ENCODE peak calls at places on chromosomes 11 and 22, in four cellular contexts. One of them, this sample, is unnamed.

GRCh38 chr11:9604134-9604533 is 30.7 kb downstream of the WEE1 start:
- DNase-seq in activated T-helper 1 cell treated with anti-CD3 and anti-CD28 coated beads, Interleukin-12 subunit alpha, Interleukin-12 subunit beta, Interleukin-2, Interleukin-4 antibody, amounts not matched to agents 30 ng/mL and 10 ng/mL and 1 ng/mL, durations not matched to agents 14 hours and 24 hours and 36 hours: no peak
- DNase-seq in stimulated activated CD4-positive, alpha-beta T cell treated with anti-CD3 and anti-CD28 coated beads, Interleukin-15, amount 100 ng/mL, for 1 hour: no peak
- DNase-seq in HuH-7: no peak
- DNase-seq in this sample: no peak

GRCh38 chr11:115759622-115760527 is 255.7 kb upstream of the CADM1 start:
- DNase-seq in activated T-helper 1 cell treated with anti-CD3 and anti-CD28 coated beads, Interleukin-12 subunit alpha, Interleukin-12 subunit beta, Interleukin-2, Interleukin-4 antibody, amounts not matched to agents 30 ng/mL and 10 ng/mL and 1 ng/mL, durations not matched to agents 14 hours and 24 hours and 36 hours: no peak
- DNase-seq in stimulated activated CD4-positive, alpha-beta T cell treated with anti-CD3 and anti-CD28 coated beads, Interleukin-15, amount 100 ng/mL, for 1 hour: no peak
- DNase-seq in HuH-7: no peak
- DNase-seq in this sample: no peak

GRCh38 chr22:50469377-50470305 is 5.2 kb downstream of the SBF1 start:
- DNase-seq in activated T-helper 1 cell treated with anti-CD3 and anti-CD28 coated beads, Interleukin-12 subunit alpha, Interleukin-12 subunit beta, Interleukin-2, Interleukin-4 antibody, amounts not matched to agents 30 ng/mL and 10 ng/mL and 1 ng/mL, durations not matched to agents 14 hours and 24 hours and 36 hours: peak; percentile 92
- DNase-seq in stimulated activated CD4-positive, alpha-beta T cell treated with anti-CD3 and anti-CD28 coated beads, Interleukin-15, amount 100 ng/mL, for 1 hour: peak; percentile 94
- DNase-seq in HuH-7: no peak
- DNase-seq in this sample: peak; percentile 62

GRCh38 chr11:130003717-130004001 is 1.0 kb upstream of the PRDM10 start:
- DNase-seq in activated T-helper 1 cell treated with anti-CD3 and anti-CD28 coated beads, Interleukin-12 subunit alpha, Interleukin-12 subunit beta, Interleukin-2, Interleukin-4 antibody, amounts not matched to agents 30 ng/mL and 10 ng/mL and 1 ng/mL, durations not matched to agents 14 hours and 24 hours and 36 hours: no peak
- DNase-seq in stimulated activated CD4-positive, alpha-beta T cell treated with anti-CD3 and anti-CD28 coated beads, Interleukin-15, amount 100 ng/mL, for 1 hour: no peak
- DNase-seq in HuH-7: no peak
- DNase-seq in this sample: no peak

GRCh38 chr11:2096001-2096918 is 42.9 kb downstream of the IGF2 start:
- DNase-seq in activated T-helper 1 cell treated with anti-CD3 and anti-CD28 coated beads, Interleukin-12 subunit alpha, Interleukin-12 subunit beta, Interleukin-2, Interleukin-4 antibody, amounts not matched to agents 30 ng/mL and 10 ng/mL and 1 ng/mL, durations not matched to agents 14 hours and 24 hours and 36 hours: no peak
- DNase-seq in stimulated activated CD4-positive, alpha-beta T cell treated with anti-CD3 and anti-CD28 coated beads, Interleukin-15, amount 100 ng/mL, for 1 hour: no peak
- DNase-seq in HuH-7: no peak
- DNase-seq in this sample: no peak

GRCh38 chr11:72688486-72688885 is 14.3 kb upstream of the PDE2A start:
- DNase-seq in activated T-helper 1 cell treated with anti-CD3 and anti-CD28 coated beads, Interleukin-12 subunit alpha, Interleukin-12 subunit beta, Interleukin-2, Interleukin-4 antibody, amounts not matched to agents 30 ng/mL and 10 ng/mL and 1 ng/mL, durations not matched to agents 14 hours and 24 hours and 36 hours: no peak
- DNase-seq in stimulated activated CD4-positive, alpha-beta T cell treated with anti-CD3 and anti-CD28 coated beads, Interleukin-15, amount 100 ng/mL, for 1 hour: no peak
- DNase-seq in HuH-7: no peak
- DNase-seq in this sample: no peak

GRCh38 chr11:79263001-79263400 is 177.8 kb downstream of the TENM4 start:
- DNase-seq in activated T-helper 1 cell treated with anti-CD3 and anti-CD28 coated beads, Interleukin-12 subunit alpha, Interleukin-12 subunit beta, Interleukin-2, Interleukin-4 antibody, amounts not matched to agents 30 ng/mL and 10 ng/mL and 1 ng/mL, durations not matched to agents 14 hours and 24 hours and 36 hours: no peak
- DNase-seq in stimulated activated CD4-positive, alpha-beta T cell treated with anti-CD3 and anti-CD28 coated beads, Interleukin-15, amount 100 ng/mL, for 1 hour: no peak
- DNase-seq in HuH-7: no peak
- DNase-seq in this sample: no peak

GRCh38 chr11:27524155-27524554 is 17.6 kb upstream of the LIN7C start:
- DNase-seq in activated T-helper 1 cell treated with anti-CD3 and anti-CD28 coated beads, Interleukin-12 subunit alpha, Interleukin-12 subunit beta, Interleukin-2, Interleukin-4 antibody, amounts not matched to agents 30 ng/mL and 10 ng/mL and 1 ng/mL, durations not matched to agents 14 hours and 24 hours and 36 hours: no peak
- DNase-seq in stimulated activated CD4-positive, alpha-beta T cell treated with anti-CD3 and anti-CD28 coated beads, Interleukin-15, amount 100 ng/mL, for 1 hour: no peak
- DNase-seq in HuH-7: peak; percentile 36
- DNase-seq in this sample: peak; percentile 30

GRCh38 chr11:72352859-72353551 is 81.3 kb downstream of the CLPB start:
- DNase-seq in activated T-helper 1 cell treated with anti-CD3 and anti-CD28 coated beads, Interleukin-12 subunit alpha, Interleukin-12 subunit beta, Interleukin-2, Interleukin-4 antibody, amounts not matched to agents 30 ng/mL and 10 ng/mL and 1 ng/mL, durations not matched to agents 14 hours and 24 hours and 36 hours: no peak
- DNase-seq in stimulated activated CD4-positive, alpha-beta T cell treated with anti-CD3 and anti-CD28 coated beads, Interleukin-15, amount 100 ng/mL, for 1 hour: no peak
- DNase-seq in HuH-7: no peak
- DNase-seq in this sample: peak; percentile 60

GRCh38 chr22:36223504-36223903 is 15.8 kb downstream of the APOL2 start:
- DNase-seq in activated T-helper 1 cell treated with anti-CD3 and anti-CD28 coated beads, Interleukin-12 subunit alpha, Interleukin-12 subunit beta, Interleukin-2, Interleukin-4 antibody, amounts not matched to agents 30 ng/mL and 10 ng/mL and 1 ng/mL, durations not matched to agents 14 hours and 24 hours and 36 hours: no peak
- DNase-seq in stimulated activated CD4-positive, alpha-beta T cell treated with anti-CD3 and anti-CD28 coated beads, Interleukin-15, amount 100 ng/mL, for 1 hour: no peak
- DNase-seq in HuH-7: no peak
- DNase-seq in this sample: no peak

GRCh38 chr11:19573666-19574065 is 139.0 kb upstream of the NAV2 start:
- DNase-seq in activated T-helper 1 cell treated with anti-CD3 and anti-CD28 coated beads, Interleukin-12 subunit alpha, Interleukin-12 subunit beta, Interleukin-2, Interleukin-4 antibody, amounts not matched to agents 30 ng/mL and 10 ng/mL and 1 ng/mL, durations not matched to agents 14 hours and 24 hours and 36 hours: no peak
- DNase-seq in stimulated activated CD4-positive, alpha-beta T cell treated with anti-CD3 and anti-CD28 coated beads, Interleukin-15, amount 100 ng/mL, for 1 hour: no peak
- DNase-seq in HuH-7: no peak
- DNase-seq in this sample: no peak

GRCh38 chr11:72058416-72059034 is 21.8 kb downstream of the NUMA1 start:
- DNase-seq in activated T-helper 1 cell treated with anti-CD3 and anti-CD28 coated beads, Interleukin-12 subunit alpha, Interleukin-12 subunit beta, Interleukin-2, Interleukin-4 antibody, amounts not matched to agents 30 ng/mL and 10 ng/mL and 1 ng/mL, durations not matched to agents 14 hours and 24 hours and 36 hours: no peak
- DNase-seq in stimulated activated CD4-positive, alpha-beta T cell treated with anti-CD3 and anti-CD28 coated beads, Interleukin-15, amount 100 ng/mL, for 1 hour: no peak
- DNase-seq in HuH-7: no peak
- DNase-seq in this sample: no peak

GRCh38 chr11:102415252-102415916 is 37.2 kb downstream of the TMEM123 start:
- DNase-seq in activated T-helper 1 cell treated with anti-CD3 and anti-CD28 coated beads, Interleukin-12 subunit alpha, Interleukin-12 subunit beta, Interleukin-2, Interleukin-4 antibody, amounts not matched to agents 30 ng/mL and 10 ng/mL and 1 ng/mL, durations not matched to agents 14 hours and 24 hours and 36 hours: no peak
- DNase-seq in stimulated activated CD4-positive, alpha-beta T cell treated with anti-CD3 and anti-CD28 coated beads, Interleukin-15, amount 100 ng/mL, for 1 hour: no peak
- DNase-seq in HuH-7: no peak
- DNase-seq in this sample: no peak

GRCh38 chr11:119523801-119524200 is 100.8 kb upstream of the THY1 start:
- DNase-seq in activated T-helper 1 cell treated with anti-CD3 and anti-CD28 coated beads, Interleukin-12 subunit alpha, Interleukin-12 subunit beta, Interleukin-2, Interleukin-4 antibody, amounts not matched to agents 30 ng/mL and 10 ng/mL and 1 ng/mL, durations not matched to agents 14 hours and 24 hours and 36 hours: no peak
- DNase-seq in stimulated activated CD4-positive, alpha-beta T cell treated with anti-CD3 and anti-CD28 coated beads, Interleukin-15, amount 100 ng/mL, for 1 hour: no peak
- DNase-seq in HuH-7: no peak
- DNase-seq in this sample: no peak

This sample was measured in Caco-2.